ENCODE peak calls at places on chromosomes 2 and 18, in six cellular contexts. H is PC-9, F is left ventricle myocardium inferior, W is Peyer's patch, M is coronary artery, Z is transverse colon. Y is an unnamed sample.

GRCh38 chr2:18387479-18388206 is 172.8 kb downstream of the RDH14 start:
- DNase-seq in W (peak; percentile 63), Z (peak; percentile 78), H (peak; percentile 70), M (peak; percentile 80), F (peak; percentile 71), Y (peak; percentile 44)

GRCh38 chr2:216829533-216829932 is 30.3 kb downstream of the TNP1 start:
- DNase-seq in W (no peak), Z (peak; percentile 55), F (peak; percentile 87), M (peak; percentile 90), H (peak; percentile 26), Y (peak; percentile 40)

GRCh38 chr2:67752964-67753363 is 309.8 kb downstream of the C1D start:
- DNase-seq in W (no peak), M (no peak), F (no peak), H (no peak), Z (no peak), Y (peak; percentile 95)

GRCh38 chr2:152664725-152665124 is 52.5 kb downstream of the PRPF40A start:
- DNase-seq in W (no peak), M (no peak), H (no peak), Z (no peak), F (no peak), Y (no peak)

GRCh38 chr2:183543731-183544130 is 419.5 kb downstream of the NUP35 start:
- DNase-seq in H (peak; percentile 33), Z (peak; percentile 38), F (no peak), M (no peak), W (no peak), Y (no peak)

GRCh38 chr2:43174368-43175186 is 51.8 kb downstream of the ZFP36L2 start:
- DNase-seq in W (no peak), H (no peak), Z (peak; percentile 72), M (no peak), F (no peak), Y (no peak)

GRCh38 chr2:112920923-112921532 is 10.1 kb downstream of the IL37 start:
- DNase-seq in M (no peak), H (no peak), F (no peak), Z (no peak), W (no peak), Y (peak; percentile 66)

GRCh38 chr2:187654535-187654934 is 100.3 kb upstream of the TFPI start:
- DNase-seq in W (no peak), H (peak; percentile 7), Z (no peak), F (peak; percentile 34), M (no peak), Y (no peak)

GRCh38 chr18:7577706-7578105 is 10.6 kb downstream of the PTPRM start:
- DNase-seq in F (no peak), Z (no peak), M (no peak), W (no peak), H (no peak), Y (no peak)

DNA sequence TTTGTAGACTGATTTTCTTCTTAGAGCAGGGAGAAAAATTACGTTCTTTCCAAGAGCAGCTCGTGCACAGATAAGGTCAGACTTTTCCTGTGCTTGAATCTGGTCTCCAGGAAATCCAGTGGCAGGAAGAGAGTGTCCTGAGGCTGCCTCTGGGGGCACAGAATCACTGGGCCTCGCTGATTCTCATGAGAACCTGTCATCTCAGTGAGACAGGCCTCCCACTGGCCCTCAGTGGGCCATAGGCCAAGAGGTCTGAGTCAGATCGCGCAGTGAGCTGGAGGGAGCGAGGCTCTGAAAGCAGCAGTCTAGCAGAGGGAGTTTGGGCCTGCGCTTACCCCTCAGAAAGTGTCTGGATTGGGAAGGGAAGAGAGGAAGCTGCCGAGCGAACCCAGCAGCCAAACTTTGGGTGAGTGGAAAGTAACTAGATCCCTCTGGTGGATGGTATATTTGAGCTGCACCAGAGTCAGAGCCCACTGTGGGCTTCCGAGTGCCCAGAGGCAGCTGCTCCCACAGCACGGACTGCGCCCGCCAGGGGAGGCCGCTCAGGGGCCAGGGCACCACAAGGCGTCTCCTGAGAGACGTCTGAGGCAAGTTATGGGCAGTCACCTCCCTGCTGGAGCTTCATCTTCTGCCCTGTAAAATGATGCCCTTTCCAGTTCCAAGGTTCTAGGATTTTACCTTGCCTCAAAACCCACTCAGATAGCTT is 8.2 kb downstream of the GDF7 start:
- DNase-seq in Z (no peak), W (peak; percentile 46), M (peak; percentile 87), F (no peak), H (peak; percentile 36), Y (no peak)
- TF ChIP-seq CTCF in Z (no peak), W (no peak), M (no peak), F (no peak), H (no peak), Y (no peak)

DNA sequence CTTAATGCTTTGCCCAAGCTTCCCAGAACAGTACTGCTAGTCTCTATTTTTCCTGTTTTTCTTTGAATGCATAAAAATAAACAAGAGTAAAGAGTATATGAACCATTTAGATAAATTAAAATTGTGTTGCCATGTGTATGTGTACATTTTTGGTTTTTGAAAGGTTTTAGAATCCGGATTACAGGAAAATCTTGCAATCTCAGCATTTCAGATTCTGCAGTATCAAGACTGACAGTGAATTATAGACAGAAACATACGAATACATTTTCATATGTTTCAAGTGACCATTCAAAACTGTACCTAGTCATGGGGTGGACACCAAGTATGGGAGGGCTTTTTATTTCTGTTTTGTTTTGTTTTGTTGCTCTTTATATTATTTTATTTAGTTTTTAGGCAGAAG is 604.1 kb downstream of the LRP1B start:
- DNase-seq in H (no peak), W (no peak), Z (no peak), M (no peak), F (no peak), Y (no peak)
- H3K27ac ChIP-seq in H (no peak overlapping the region), W (no peak overlapping the region), Z (no peak overlapping the region), M (no peak overlapping the region), F (no peak overlapping the region), Y (no peak overlapping the region)

DNA sequence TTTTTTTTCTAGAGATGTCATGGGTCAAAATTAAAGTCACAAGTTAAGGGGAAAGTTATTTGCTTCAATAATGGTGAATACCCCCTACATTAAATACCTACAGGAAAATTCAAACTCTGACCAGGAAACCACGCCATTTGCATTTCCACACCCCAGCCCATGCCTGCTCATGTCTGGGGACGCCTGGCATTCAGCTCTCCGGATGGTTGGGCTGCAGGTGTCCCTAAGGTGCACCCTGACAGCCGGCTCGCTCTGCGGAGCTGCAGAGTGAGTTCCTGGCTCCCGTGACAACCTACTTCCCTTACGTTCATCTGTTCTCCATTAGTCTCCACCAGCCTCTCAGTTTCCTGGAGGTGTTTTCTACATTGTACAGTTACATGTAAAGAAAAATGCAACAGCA is 122.7 kb upstream of the RIOK3 start:
- DNase-seq in F (no peak), H (peak; percentile 15), M (no peak), Z (peak; percentile 44), W (no peak), Y (no peak)
- TF ChIP-seq CTCF in F (no peak), H (no peak), M (no peak), Z (no peak), W (no peak), Y (no peak)

GRCh38 chr2:98514879-98515570 is 70.4 kb downstream of the INPP4A start:
- DNase-seq in H (no peak), W (no peak), Z (no peak), F (no peak), M (no peak), Y (no peak)
- H3K27ac ChIP-seq in H (no peak overlapping the region), W (no peak overlapping the region), Z (peak overlapping the region; percentile 15), F (no peak overlapping the region), M (no peak overlapping the region), Y (no peak overlapping the region)

GRCh38 chr2:16407358-16407757 is 258.3 kb downstream of the CYRIA start:
- DNase-seq in H (no peak), F (peak; percentile 29), Z (no peak), W (no peak), M (no peak), Y (no peak)

GRCh38 chr2:16409006-16409390 is 256.6 kb downstream of the CYRIA start:
- DNase-seq in M (no peak), Z (no peak), H (no peak), W (no peak), F (no peak), Y (no peak)

GRCh38 chr2:16408331-16409005 is 257.2 kb downstream of the CYRIA start:
- DNase-seq in W (no peak), Z (no peak), M (no peak), H (no peak), F (no peak), Y (no peak)

GRCh38 chr2:16411788-16412187 is 253.8 kb downstream of the CYRIA start:
- DNase-seq in W (no peak), F (no peak), M (no peak), H (no peak), Z (no peak), Y (no peak)

GRCh38 chr2:16409849-16410248 is 255.8 kb downstream of the CYRIA start:
- DNase-seq in F (no peak), H (no peak), M (no peak), Z (no peak), W (no peak), Y (no peak)
- TF ChIP-seq CTCF in F (no peak), H (no peak), M (no peak), Z (no peak), W (no peak), Y (no peak)